ENCODE peak calls at places on chromosome 14, in nine cellular contexts. One of them, this sample, is unnamed.

GRCh38 chr14:24427537-24428508 is 1.6 kb downstream of the CBLN3 start:
- DNase-seq in A549: no peak
- DNase-seq in endothelial cell of umbilical vein: no peak
- DNase-seq in CD4-positive, alpha-beta memory T cell: no peak
- DNase-seq in psoas muscle: no peak
- DNase-seq in coronary artery: no peak
- DNase-seq in endodermal cell: no peak
- DNase-seq in substantia nigra: no peak
- DNase-seq in sigmoid colon: no peak
- DNase-seq in this sample: no peak

GRCh38 chr14:53218161-53218560 is 65.0 kb upstream of the DDHD1 start:
- DNase-seq in A549: no peak
- DNase-seq in endothelial cell of umbilical vein: no peak
- DNase-seq in CD4-positive, alpha-beta memory T cell: no peak
- DNase-seq in psoas muscle: no peak
- DNase-seq in coronary artery: no peak
- DNase-seq in endodermal cell: no peak
- DNase-seq in substantia nigra: no peak
- DNase-seq in sigmoid colon: no peak
- DNase-seq in this sample: no peak

GRCh38 chr14:52086755-52087154 is 17.9 kb upstream of the NID2 start:
- DNase-seq in A549: no peak
- DNase-seq in endothelial cell of umbilical vein: no peak
- DNase-seq in CD4-positive, alpha-beta memory T cell: no peak
- DNase-seq in psoas muscle: no peak
- DNase-seq in coronary artery: no peak
- DNase-seq in endodermal cell: no peak
- DNase-seq in substantia nigra: no peak
- DNase-seq in sigmoid colon: no peak
- DNase-seq in this sample: no peak

GRCh38 chr14:73753887-73754880 is 40.0 kb upstream of the PNMA1 start:
- DNase-seq in A549: no peak
- DNase-seq in endothelial cell of umbilical vein: peak; percentile 57
- DNase-seq in CD4-positive, alpha-beta memory T cell: peak; percentile 35
- DNase-seq in psoas muscle: no peak
- DNase-seq in coronary artery: no peak
- DNase-seq in endodermal cell: peak; percentile 39
- DNase-seq in substantia nigra: peak; percentile 36
- DNase-seq in sigmoid colon: peak; percentile 83
- DNase-seq in this sample: no peak

GRCh38 chr14:20413785-20414117 is 450 bp upstream of the TEP1 start:
- DNase-seq in A549: no peak
- DNase-seq in endothelial cell of umbilical vein: peak; percentile 30
- DNase-seq in CD4-positive, alpha-beta memory T cell: peak; percentile 26
- DNase-seq in psoas muscle: no peak
- DNase-seq in coronary artery: no peak
- DNase-seq in endodermal cell: no peak
- DNase-seq in substantia nigra: no peak
- DNase-seq in sigmoid colon: no peak
- DNase-seq in this sample: no peak

GRCh38 chr14:67492538-67492937 is 4.0 kb upstream of the TMEM229B start:
- DNase-seq in A549: no peak
- DNase-seq in endothelial cell of umbilical vein: no peak
- DNase-seq in CD4-positive, alpha-beta memory T cell: no peak
- DNase-seq in psoas muscle: no peak
- DNase-seq in coronary artery: no peak
- DNase-seq in endodermal cell: no peak
- DNase-seq in substantia nigra: no peak
- DNase-seq in sigmoid colon: no peak
- DNase-seq in this sample: no peak

GRCh38 chr14:68450391-68451120 is 342.3 kb downstream of the ZFP36L1 start:
- DNase-seq in A549: no peak
- DNase-seq in endothelial cell of umbilical vein: no peak
- DNase-seq in CD4-positive, alpha-beta memory T cell: no peak
- DNase-seq in psoas muscle: no peak
- DNase-seq in coronary artery: no peak
- DNase-seq in endodermal cell: no peak
- DNase-seq in substantia nigra: no peak
- DNase-seq in sigmoid colon: no peak
- DNase-seq in this sample: no peak

GRCh38 chr14:24367506-24368214 is at the start of gene NFATC4:
- DNase-seq in A549: no peak
- DNase-seq in endothelial cell of umbilical vein: peak; percentile 88
- DNase-seq in CD4-positive, alpha-beta memory T cell: no peak
- DNase-seq in psoas muscle: peak; percentile 67
- DNase-seq in coronary artery: peak; percentile 94
- DNase-seq in endodermal cell: peak; percentile 92
- DNase-seq in substantia nigra: no peak
- DNase-seq in sigmoid colon: peak; percentile 95
- DNase-seq in this sample: no peak

GRCh38 chr14:22865424-22866215 is 5.9 kb upstream of the LRP10 start:
- DNase-seq in A549: no peak
- DNase-seq in endothelial cell of umbilical vein: no peak
- DNase-seq in CD4-positive, alpha-beta memory T cell: no peak
- DNase-seq in psoas muscle: no peak
- DNase-seq in coronary artery: no peak
- DNase-seq in endodermal cell: peak; percentile 95
- DNase-seq in substantia nigra: no peak
- DNase-seq in sigmoid colon: no peak
- DNase-seq in this sample: peak; percentile 24

GRCh38 chr14:70005281-70005805 is 126.1 kb downstream of the SMOC1 start:
- DNase-seq in A549: no peak
- DNase-seq in endothelial cell of umbilical vein: no peak
- DNase-seq in CD4-positive, alpha-beta memory T cell: no peak
- DNase-seq in psoas muscle: no peak
- DNase-seq in coronary artery: no peak
- DNase-seq in endodermal cell: no peak
- DNase-seq in substantia nigra: no peak
- DNase-seq in sigmoid colon: no peak
- DNase-seq in this sample: peak; percentile 45

GRCh38 chr14:73311710-73312035 is 74.4 kb downstream of the PAPLN start:
- DNase-seq in A549: no peak
- DNase-seq in endothelial cell of umbilical vein: no peak
- DNase-seq in CD4-positive, alpha-beta memory T cell: no peak
- DNase-seq in psoas muscle: no peak
- DNase-seq in coronary artery: no peak
- DNase-seq in endodermal cell: no peak
- DNase-seq in substantia nigra: no peak
- DNase-seq in sigmoid colon: no peak
- DNase-seq in this sample: no peak

GRCh38 chr14:69038449-69039286 is 59.6 kb upstream of the ACTN1 start:
- DNase-seq in A549: peak; percentile 35
- DNase-seq in endothelial cell of umbilical vein: peak; percentile 98
- DNase-seq in CD4-positive, alpha-beta memory T cell: no peak
- DNase-seq in psoas muscle: no peak
- DNase-seq in coronary artery: no peak
- DNase-seq in endodermal cell: peak; percentile 62
- DNase-seq in substantia nigra: no peak
- DNase-seq in sigmoid colon: no peak
- DNase-seq in this sample: no peak

GRCh38 chr14:61765225-61765943 is 3.2 kb downstream of the SNAPC1 start:
- DNase-seq in A549: no peak
- DNase-seq in endothelial cell of umbilical vein: peak; percentile 51
- DNase-seq in CD4-positive, alpha-beta memory T cell: no peak
- DNase-seq in psoas muscle: no peak
- DNase-seq in coronary artery: no peak
- DNase-seq in endodermal cell: no peak
- DNase-seq in substantia nigra: no peak
- DNase-seq in sigmoid colon: no peak
- DNase-seq in this sample: no peak

GRCh38 chr14:21768116-21768874 is 94.7 kb upstream of the OR4E1 start:
- DNase-seq in A549: peak; percentile 7
- DNase-seq in endothelial cell of umbilical vein: peak; percentile 38
- DNase-seq in CD4-positive, alpha-beta memory T cell: peak; percentile 45
- DNase-seq in psoas muscle: no peak
- DNase-seq in coronary artery: no peak
- DNase-seq in endodermal cell: peak; percentile 68
- DNase-seq in substantia nigra: no peak
- DNase-seq in sigmoid colon: no peak
- DNase-seq in this sample: no peak

GRCh38 chr14:24062216-24062980 is 9.0 kb upstream of the CPNE6 start:
- DNase-seq in A549: no peak
- DNase-seq in endothelial cell of umbilical vein: no peak
- DNase-seq in CD4-positive, alpha-beta memory T cell: no peak
- DNase-seq in psoas muscle: no peak
- DNase-seq in coronary artery: no peak
- DNase-seq in endodermal cell: no peak
- DNase-seq in substantia nigra: no peak
- DNase-seq in sigmoid colon: peak; percentile 49
- DNase-seq in this sample: peak; percentile 55

DNA sequence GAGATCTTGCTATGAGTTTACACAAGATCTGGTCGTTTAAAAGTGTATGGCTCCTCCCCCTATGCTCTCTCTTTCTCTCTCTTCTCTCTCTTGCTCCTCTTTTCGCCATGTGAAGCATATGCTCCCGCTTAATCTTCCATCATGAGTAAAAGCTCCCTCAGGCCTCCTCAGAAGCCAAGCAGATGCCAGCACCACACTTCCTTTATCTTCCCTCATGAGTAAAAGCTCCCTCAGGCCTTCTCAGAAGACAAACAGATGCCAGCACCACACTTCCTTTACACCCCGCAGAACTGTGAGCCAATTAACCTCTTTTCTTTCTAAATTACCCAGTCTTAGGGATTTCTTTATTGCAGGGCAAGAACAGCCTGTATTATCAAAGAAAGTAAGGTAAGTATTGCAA is 152.4 kb downstream of the SEC23A start:
- DNase-seq in A549: no peak
- DNase-seq in endothelial cell of umbilical vein: no peak
- DNase-seq in CD4-positive, alpha-beta memory T cell: no peak
- DNase-seq in psoas muscle: no peak
- DNase-seq in coronary artery: no peak
- DNase-seq in endodermal cell: no peak
- DNase-seq in substantia nigra: no peak
- DNase-seq in sigmoid colon: no peak
- DNase-seq in this sample: no peak
- H3K27ac ChIP-seq in A549: no peak overlapping the region
- H3K27ac ChIP-seq in endothelial cell of umbilical vein: no peak overlapping the region
- H3K27ac ChIP-seq in CD4-positive, alpha-beta memory T cell: no peak overlapping the region
- H3K27ac ChIP-seq in psoas muscle: no peak overlapping the region
- H3K27ac ChIP-seq in coronary artery: no peak overlapping the region
- H3K27ac ChIP-seq in endodermal cell: no peak overlapping the region
- H3K27ac ChIP-seq in substantia nigra: no peak overlapping the region
- H3K27ac ChIP-seq in sigmoid colon: no peak overlapping the region
- H3K27ac ChIP-seq in this sample: no peak overlapping the region

DNA sequence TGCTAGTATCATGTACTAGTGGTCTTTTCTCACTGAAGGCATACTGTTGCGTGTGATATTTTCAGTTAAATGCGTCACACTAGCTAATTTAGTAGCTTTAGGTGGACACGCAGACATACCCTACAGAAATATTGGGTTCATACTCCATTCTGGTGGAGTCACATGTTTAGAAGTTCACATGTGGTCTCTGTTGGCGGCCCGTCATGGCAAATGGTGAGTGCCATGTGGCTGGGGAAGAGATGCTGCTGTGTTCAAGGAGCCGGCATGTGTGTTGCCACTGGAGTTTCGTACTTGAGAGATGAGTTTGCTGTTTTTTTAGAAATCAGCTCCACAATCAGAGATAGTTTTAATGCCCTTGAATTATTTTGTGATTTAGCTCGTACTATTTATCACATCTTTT is 454.6 kb downstream of the PCNX1 start:
- DNase-seq in A549: no peak
- DNase-seq in endothelial cell of umbilical vein: no peak
- DNase-seq in CD4-positive, alpha-beta memory T cell: no peak
- DNase-seq in psoas muscle: no peak
- DNase-seq in coronary artery: no peak
- DNase-seq in endodermal cell: no peak
- DNase-seq in substantia nigra: no peak
- DNase-seq in sigmoid colon: no peak
- DNase-seq in this sample: no peak
- H3K27ac ChIP-seq in A549: no peak overlapping the region
- H3K27ac ChIP-seq in endothelial cell of umbilical vein: no peak overlapping the region
- H3K27ac ChIP-seq in CD4-positive, alpha-beta memory T cell: no peak overlapping the region
- H3K27ac ChIP-seq in psoas muscle: no peak overlapping the region
- H3K27ac ChIP-seq in coronary artery: peak overlapping the region; percentile 6
- H3K27ac ChIP-seq in endodermal cell: no peak overlapping the region
- H3K27ac ChIP-seq in substantia nigra: no peak overlapping the region
- H3K27ac ChIP-seq in sigmoid colon: peak overlapping the region; percentile 79
- H3K27ac ChIP-seq in this sample: peak overlapping the region; percentile 48

GRCh38 chr14:102200690-102201368 is 61.1 kb downstream of the WDR20 start:
- DNase-seq in A549: no peak
- DNase-seq in endothelial cell of umbilical vein: no peak
- DNase-seq in CD4-positive, alpha-beta memory T cell: peak; percentile 40
- DNase-seq in psoas muscle: no peak
- DNase-seq in coronary artery: no peak
- DNase-seq in endodermal cell: no peak
- DNase-seq in substantia nigra: no peak
- DNase-seq in sigmoid colon: peak; percentile 55
- DNase-seq in this sample: no peak

GRCh38 chr14:102203382-102203781 is 63.7 kb downstream of the WDR20 start:
- DNase-seq in A549: no peak
- DNase-seq in endothelial cell of umbilical vein: no peak
- DNase-seq in CD4-positive, alpha-beta memory T cell: no peak
- DNase-seq in psoas muscle: no peak
- DNase-seq in coronary artery: no peak
- DNase-seq in endodermal cell: no peak
- DNase-seq in substantia nigra: no peak
- DNase-seq in sigmoid colon: peak; percentile 36
- DNase-seq in this sample: no peak

GRCh38 chr14:102201369-102201748 is 61.7 kb downstream of the WDR20 start:
- DNase-seq in A549: no peak
- DNase-seq in endothelial cell of umbilical vein: no peak
- DNase-seq in CD4-positive, alpha-beta memory T cell: no peak
- DNase-seq in psoas muscle: no peak
- DNase-seq in coronary artery: no peak
- DNase-seq in endodermal cell: no peak
- DNase-seq in substantia nigra: no peak
- DNase-seq in sigmoid colon: no peak
- DNase-seq in this sample: no peak

GRCh38 chr14:102202944-102203343 is 63.2 kb downstream of the WDR20 start:
- DNase-seq in A549: no peak
- DNase-seq in endothelial cell of umbilical vein: no peak
- DNase-seq in CD4-positive, alpha-beta memory T cell: no peak
- DNase-seq in psoas muscle: no peak
- DNase-seq in coronary artery: no peak
- DNase-seq in endodermal cell: no peak
- DNase-seq in substantia nigra: no peak
- DNase-seq in sigmoid colon: peak; percentile 43
- DNase-seq in this sample: no peak

DNA sequence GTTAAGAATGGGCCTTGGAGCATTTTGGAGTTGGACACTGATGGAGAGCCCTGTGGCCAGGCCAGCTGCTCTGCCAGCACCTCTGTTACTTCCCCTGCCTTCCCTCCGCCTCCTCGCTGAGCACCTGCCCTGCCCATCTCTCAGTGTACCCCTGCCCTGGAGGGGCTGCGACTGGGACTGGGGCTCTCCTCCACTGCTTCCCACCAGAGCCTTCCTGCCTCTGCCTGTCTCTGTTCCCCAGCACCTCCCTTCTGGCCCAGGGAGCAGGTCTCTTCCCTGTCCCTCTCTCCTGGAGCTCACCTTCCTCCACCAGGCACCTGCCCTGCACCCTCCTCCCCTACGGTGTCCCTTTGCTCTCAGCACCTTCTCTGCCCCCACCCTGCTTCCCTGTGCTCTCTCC is 62.1 kb downstream of the WDR20 start:
- DNase-seq in A549: no peak
- DNase-seq in endothelial cell of umbilical vein: no peak
- DNase-seq in CD4-positive, alpha-beta memory T cell: no peak
- DNase-seq in psoas muscle: no peak
- DNase-seq in coronary artery: no peak
- DNase-seq in endodermal cell: no peak
- DNase-seq in substantia nigra: no peak
- DNase-seq in sigmoid colon: peak; percentile 47
- DNase-seq in this sample: no peak
- H3K27ac ChIP-seq in A549: no peak overlapping the region
- H3K27ac ChIP-seq in endothelial cell of umbilical vein: no peak overlapping the region
- H3K27ac ChIP-seq in CD4-positive, alpha-beta memory T cell: no peak overlapping the region
- H3K27ac ChIP-seq in psoas muscle: no peak overlapping the region
- H3K27ac ChIP-seq in coronary artery: no peak overlapping the region
- H3K27ac ChIP-seq in endodermal cell: no peak overlapping the region
- H3K27ac ChIP-seq in substantia nigra: peak overlapping the region; percentile 97
- H3K27ac ChIP-seq in sigmoid colon: no peak overlapping the region
- H3K27ac ChIP-seq in this sample: no peak overlapping the region

GRCh38 chr14:39740454-39740853 is 308.2 kb upstream of the FBXO33 start:
- DNase-seq in A549: no peak
- DNase-seq in endothelial cell of umbilical vein: no peak
- DNase-seq in CD4-positive, alpha-beta memory T cell: no peak
- DNase-seq in psoas muscle: no peak
- DNase-seq in coronary artery: no peak
- DNase-seq in endodermal cell: no peak
- DNase-seq in substantia nigra: no peak
- DNase-seq in sigmoid colon: no peak
- DNase-seq in this sample: no peak
- H3K27ac ChIP-seq in A549: no peak overlapping the region
- H3K27ac ChIP-seq in endothelial cell of umbilical vein: no peak overlapping the region
- H3K27ac ChIP-seq in CD4-positive, alpha-beta memory T cell: no peak overlapping the region
- H3K27ac ChIP-seq in psoas muscle: no peak overlapping the region
- H3K27ac ChIP-seq in coronary artery: no peak overlapping the region
- H3K27ac ChIP-seq in endodermal cell: no peak overlapping the region
- H3K27ac ChIP-seq in substantia nigra: no peak overlapping the region
- H3K27ac ChIP-seq in sigmoid colon: no peak overlapping the region
- H3K27ac ChIP-seq in this sample: no peak overlapping the region